ENCODE peak calls at places on chromosomes 7 and 10, in nine cellular contexts. A is esophagus muscularis mucosa; C is neural progenitor cell; X is SJSA1; B is Panc1; N is cardiac muscle cell; L is GM23248; J is A673; D is CD8-positive, alpha-beta memory T cell. I is an unnamed sample. For H3K27me3 and H3K9me3, the result is how much of the 10 kb centered on the place peaks cover.

GRCh38 chr7:102061981-102062390 is 224.7 kb upstream of the SH2B2 start:
- DNase-seq in A (no peak), C (no peak), X (peak), B (no peak), N (no peak), L (no peak), J (no peak), D (no peak), I (no peak)

GRCh38 chr10:23686722-23687121 is 247.8 kb downstream of the OTUD1 start:
- DNase-seq in A (no peak), C (no peak), X (no peak), B (no peak), N (no peak), L (no peak), J (peak), D (no peak), I (no peak)

GRCh38 chr10:97714401-97715258 is 1.1 kb downstream of the MARVELD1 start:
- DNase-seq in A (peak), C (peak), X (peak), B (no peak), N (peak), L (peak), J (peak), D (no peak), I (peak)

GRCh38 chr10:22823109-22823508 is 104.7 kb upstream of the ARMC3 start:
- DNase-seq in A (no peak), C (no peak), X (peak), B (peak), N (no peak), L (peak), J (peak), D (no peak), I (no peak)

GRCh38 chr10:84084342-84084741 is 55.0 kb upstream of the GHITM start:
- DNase-seq in A (no peak), C (no peak), X (no peak), B (no peak), N (no peak), L (peak), J (no peak), D (no peak), I (no peak)

GRCh38 chr10:132616170-132616994 is 78.8 kb downstream of the INPP5A start:
- DNase-seq in A (no peak), C (no peak), X (peak), B (no peak), N (no peak), L (no peak), J (no peak), D (peak), I (no peak)

GRCh38 chr7:148912758-148913541 is 28.9 kb upstream of the EZH2 start:
- DNase-seq in A (no peak), C (no peak), X (no peak), B (peak), N (no peak), L (no peak), J (no peak), D (no peak), I (no peak)

GRCh38 chr7:52917982-52918578 is 117.4 kb upstream of the POM121L12 start:
- DNase-seq in A (no peak), C (peak), X (no peak), B (peak), N (no peak), L (peak), J (no peak), D (no peak), I (no peak)

GRCh38 chr10:47361293-47361692 is 13.1 kb downstream of the RBP3 start:
- DNase-seq in A (no peak), C (peak), X (peak), B (no peak), N (peak), L (peak), J (peak), D (no peak), I (no peak)

GRCh38 chr7:93442478-93443224 is 131.9 kb downstream of the CALCR start:
- DNase-seq in A (no peak), C (peak), X (peak), B (peak), N (peak), L (peak), J (peak), D (peak), I (no peak)

GRCh38 chr7:32680259-32681173 is 185.2 kb downstream of the AVL9 start:
- DNase-seq in A (no peak), C (no peak), X (no peak), B (no peak), N (no peak), L (peak), J (no peak), D (no peak), I (no peak)

GRCh38 chr10:69588358-69588757 is 15.1 kb upstream of the NEUROG3 start:
- DNase-seq in A (no peak), C (no peak), X (no peak), B (no peak), N (no peak), L (no peak), J (no peak), D (no peak), I (peak)

GRCh38 chr10:107899663-107900062 is 735.2 kb upstream of the SORCS1 start:
- DNase-seq in A (no peak), C (no peak), X (no peak), B (no peak), N (no peak), L (no peak), J (no peak), D (no peak), I (no peak)

GRCh38 chr7:101168412-101169049 is 3.2 kb upstream of the VGF start:
- DNase-seq in A (no peak), C (no peak), X (no peak), B (no peak), N (no peak), L (no peak), J (no peak), D (no peak), I (no peak)

GRCh38 chr7:33882040-33882800 is 23.1 kb upstream of the BMPER start:
- DNase-seq in A (peak), C (no peak), X (no peak), B (no peak), N (no peak), L (peak), J (no peak), D (no peak), I (no peak)

GRCh38 chr7:105675873-105676484 is 94.7 kb upstream of the EFCAB10 start:
- DNase-seq in A (no peak), C (no peak), X (no peak), B (no peak), N (peak), L (no peak), J (no peak), D (peak), I (no peak)

GRCh38 chr10:96833220-96834001 is 1.3 kb downstream of the LCOR start:
- DNase-seq in A (no peak), C (peak), X (no peak), B (no peak), N (peak), L (peak), J (peak), D (no peak), I (no peak)

GRCh38 chr10:121536271-121536918 is 61.8 kb downstream of the FGFR2 start:
- DNase-seq in A (no peak), C (peak), X (no peak), B (no peak), N (no peak), L (peak), J (no peak), D (no peak), I (no peak)

GRCh38 chr7:23679898-23680416 is at the start of gene FAM221A:
- DNase-seq in A (peak), C (peak), X (peak), B (peak), N (peak), L (peak), J (peak), D (peak), I (no peak)

GRCh38 chr10:96618648-96619047 is 31.8 kb upstream of the TM9SF3 start:
- DNase-seq in A (no peak), C (no peak), X (no peak), B (no peak), N (peak), L (peak), J (peak), D (no peak), I (no peak)

GRCh38 chr10:61244261-61244775 is 208.9 kb downstream of the TMEM26 start:
- DNase-seq in A (no peak), C (peak), X (no peak), B (no peak), N (peak), L (no peak), J (no peak), D (no peak), I (no peak)

GRCh38 chr7:39609462-39610149 is 13.8 kb upstream of the RALA start:
- DNase-seq in A (no peak), C (peak), X (peak), B (no peak), N (peak), L (peak), J (no peak), D (no peak), I (no peak)

GRCh38 chr7:949021-949934 is 5.2 kb downstream of the ADAP1 start:
- DNase-seq in A (no peak), C (no peak), X (no peak), B (no peak), N (no peak), L (no peak), J (no peak), D (no peak), I (no peak)

GRCh38 chr7:112481833-112482669 is 1.3 kb downstream of the LSMEM1 start:
- DNase-seq in A (no peak), C (no peak), X (peak), B (peak), N (no peak), L (peak), J (peak), D (no peak), I (no peak)

GRCh38 chr7:31882187-31882586 is 188.0 kb downstream of the PDE1C start:
- DNase-seq in A (no peak), C (peak), X (no peak), B (no peak), N (peak), L (peak), J (peak), D (no peak), I (no peak)

GRCh38 chr10:63264852-63265617 is 131.9 kb downstream of the NRBF2 start:
- DNase-seq in A (no peak), C (peak), X (no peak), B (peak), N (peak), L (peak), J (peak), D (peak), I (no peak)

GRCh38 chr7:44678468-44679179 is 70.0 kb upstream of the ZMIZ2 start:
- DNase-seq in A (no peak), C (no peak), X (peak), B (no peak), N (no peak), L (peak), J (no peak), D (no peak), I (no peak)

GRCh38 chr10:98563811-98564210 is 117.1 kb upstream of the HPS1 start:
- DNase-seq in A (no peak), C (no peak), X (no peak), B (no peak), N (no peak), L (no peak), J (no peak), D (no peak), I (no peak)

GRCh38 chr7:108189733-108190388 is 59.7 kb upstream of the LAMB4 start:
- DNase-seq in A (no peak), C (no peak), X (no peak), B (no peak), N (no peak), L (no peak), J (no peak), D (no peak), I (no peak)

GRCh38 chr7:140214075-140214684 is 37.4 kb upstream of the KDM7A start:
- DNase-seq in A (no peak), C (no peak), X (no peak), B (no peak), N (no peak), L (peak), J (no peak), D (no peak), I (no peak)

GRCh38 chr10:86294346-86295265 is 72.0 kb downstream of the GRID1 start:
- DNase-seq in A (no peak), C (no peak), X (peak), B (no peak), N (no peak), L (no peak), J (no peak), D (no peak), I (peak)

GRCh38 chr7:78441737-78442136 is 643.2 kb downstream of the PHTF2 start:
- DNase-seq in A (no peak), C (peak), X (no peak), B (no peak), N (no peak), L (no peak), J (no peak), D (no peak), I (no peak)

GRCh38 chr7:25781704-25782103 is 370.3 kb upstream of the NFE2L3 start:
- DNase-seq in A (peak), C (no peak), X (no peak), B (no peak), N (no peak), L (no peak), J (no peak), D (no peak), I (no peak)

GRCh38 chr10:101380353-101381017 is 26.5 kb downstream of the BTRC start:
- DNase-seq in A (no peak), C (no peak), X (no peak), B (no peak), N (no peak), L (peak), J (no peak), D (no peak), I (no peak)

GRCh38 chr7:17027143-17027802 is 145.5 kb upstream of the AGR3 start:
- DNase-seq in A (no peak), C (no peak), X (no peak), B (no peak), N (no peak), L (peak), J (no peak), D (no peak), I (no peak)

GRCh38 chr7:7857143-7857583 is 111.4 kb upstream of the GLCCI1 start:
- DNase-seq in A (no peak), C (no peak), X (no peak), B (no peak), N (no peak), L (no peak), J (peak), D (no peak), I (no peak)

GRCh38 chr10:34736976-34737771 is 77.9 kb downstream of the PARD3 start:
- DNase-seq in A (peak), C (peak), X (no peak), B (no peak), N (no peak), L (no peak), J (no peak), D (no peak), I (no peak)

GRCh38 chr10:8056891-8057331 is 2.4 kb downstream of the GATA3 start:
- DNase-seq in A (no peak), C (peak), X (no peak), B (no peak), N (no peak), L (no peak), J (no peak), D (no peak), I (no peak)
- H3K27me3 ChIP-seq in A (under half), C (half or more), X (under half), B (under half), N (half or more), L (half or more), J (under half), D (under half), I (under half)

GRCh38 chr7:57415326-57415725 is 34.7 kb upstream of the ZNF716 start:
- DNase-seq in A (peak), C (no peak), X (no peak), B (no peak), N (no peak), L (no peak), J (no peak), D (no peak), I (no peak)

GRCh38 chr7:57414852-57415251 is 35.1 kb upstream of the ZNF716 start:
- DNase-seq in A (no peak), C (no peak), X (no peak), B (no peak), N (no peak), L (no peak), J (no peak), D (no peak), I (peak)

GRCh38 chr7:57412618-57413017 is 37.4 kb upstream of the ZNF716 start:
- DNase-seq in A (peak), C (no peak), X (no peak), B (no peak), N (no peak), L (no peak), J (no peak), D (no peak), I (no peak)

GRCh38 chr7:57414415-57414814 is 35.6 kb upstream of the ZNF716 start:
- DNase-seq in A (no peak), C (no peak), X (no peak), B (no peak), N (no peak), L (no peak), J (no peak), D (no peak), I (peak)

GRCh38 chr7:57413529-57414398 is 36.2 kb upstream of the ZNF716 start:
- DNase-seq in A (peak), C (no peak), X (no peak), B (no peak), N (no peak), L (no peak), J (no peak), D (no peak), I (peak)
- H3K9me3 ChIP-seq in A (under half), C (under half), X (under half), B (under half), N (under half), L (under half), J (half or more), D (under half), I (under half)

GRCh38 chr7:96996111-96996936 is 9.0 kb upstream of the DLX6 start:
- DNase-seq in A (peak), C (peak), X (no peak), B (no peak), N (no peak), L (no peak), J (peak), D (no peak), I (no peak)
- H3K27me3 ChIP-seq in A (half or more), C (half or more), X (under half), B (under half), N (half or more), L (half or more), J (under half), D (half or more), I (under half)

GRCh38 chr10:71948496-71949067 is 15.6 kb upstream of the CHST3 start:
- DNase-seq in A (no peak), C (no peak), X (no peak), B (no peak), N (no peak), L (no peak), J (no peak), D (no peak), I (no peak)
- H3K9me3 ChIP-seq in A (under half), C (under half), X (under half), B (under half), N (under half), L (under half), J (under half), D (under half), I (under half)

GRCh38 chr10:7706534-7707073 is 3.5 kb downstream of the ITIH2 start:
- DNase-seq in A (no peak), C (no peak), X (no peak), B (no peak), N (no peak), L (no peak), J (no peak), D (no peak), I (no peak)

GRCh38 chr10:7707858-7708622 is 4.9 kb downstream of the ITIH2 start:
- DNase-seq in A (no peak), C (no peak), X (no peak), B (no peak), N (no peak), L (no peak), J (no peak), D (no peak), I (no peak)

GRCh38 chr10:7708832-7709231 is 5.7 kb downstream of the ITIH2 start:
- DNase-seq in A (no peak), C (no peak), X (no peak), B (no peak), N (no peak), L (no peak), J (no peak), D (no peak), I (no peak)

GRCh38 chr10:7705341-7705740 is 2.2 kb downstream of the ITIH2 start:
- DNase-seq in A (no peak), C (no peak), X (no peak), B (no peak), N (no peak), L (no peak), J (no peak), D (no peak), I (no peak)

DNA sequence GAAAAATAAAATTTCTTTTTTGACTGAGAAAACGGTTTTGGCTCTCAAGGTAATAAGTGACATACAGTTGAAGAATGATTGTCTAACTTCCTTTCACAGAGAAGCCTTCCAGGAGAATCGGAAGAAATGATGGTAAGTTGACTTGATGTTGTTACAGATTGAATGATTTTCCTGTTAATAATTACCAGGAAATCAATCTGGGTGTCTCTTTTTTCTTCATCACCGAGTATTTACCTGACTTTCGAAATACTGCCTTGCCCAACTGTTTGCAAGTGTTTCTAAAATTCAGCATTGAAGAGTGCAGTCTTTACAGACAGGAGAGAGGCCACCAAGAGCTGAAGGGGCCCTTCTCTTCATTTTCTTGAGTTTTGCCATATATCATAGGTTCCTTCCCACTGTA is 4.0 kb downstream of the ITIH2 start:
- DNase-seq in A (no peak), C (no peak), X (no peak), B (no peak), N (no peak), L (no peak), J (no peak), D (no peak), I (no peak)
- H3K27me3 ChIP-seq in A (under half), C (under half), X (under half), B (under half), N (under half), L (under half), J (under half), D (under half), I (under half)

GRCh38 chr7:157701395-157701794 is 364.6 kb downstream of the DNAJB6 start:
- DNase-seq in A (no peak), C (no peak), X (peak), B (no peak), N (no peak), L (no peak), J (no peak), D (no peak), I (no peak)
- H3K9me3 ChIP-seq in A (under half), C (under half), X (under half), B (under half), N (under half), L (under half), J (under half), D (under half), I (under half)

DNA sequence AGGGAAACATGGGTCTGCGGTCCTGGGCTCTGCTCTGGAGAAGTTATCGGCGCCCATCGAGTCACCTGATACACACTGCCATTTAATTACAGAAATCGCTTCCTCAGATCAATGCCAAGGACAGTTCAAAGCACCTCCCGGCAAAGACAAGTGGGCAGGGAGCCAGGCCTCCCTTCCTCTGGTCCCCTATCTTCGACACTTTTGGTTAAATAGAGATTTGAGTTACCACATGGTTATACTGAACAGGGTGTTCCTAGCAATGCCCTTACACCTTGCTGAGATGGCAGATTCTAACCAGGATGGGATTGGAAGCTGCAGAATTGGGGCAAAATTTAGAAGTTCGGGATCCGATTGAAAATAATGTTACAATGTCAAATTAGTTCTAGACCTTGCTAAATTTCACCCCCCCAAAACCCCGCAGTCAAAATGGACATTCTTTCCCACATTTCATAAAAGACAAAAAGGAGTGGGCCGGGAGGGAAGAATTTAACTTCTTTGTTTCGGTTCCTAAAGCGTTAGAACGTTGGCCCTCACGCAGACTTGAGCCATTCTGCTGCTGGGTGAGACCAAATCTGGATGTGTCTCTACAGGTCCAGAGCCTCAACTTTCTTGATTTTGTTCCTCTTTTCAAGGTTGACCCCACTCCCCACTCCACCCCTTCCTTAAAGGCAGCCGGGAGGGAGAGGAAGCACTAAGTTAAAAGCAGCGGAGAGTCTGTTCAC is 2.2 kb upstream of the DLX5 start:
- DNase-seq in A (no peak), C (peak), X (no peak), B (no peak), N (no peak), L (no peak), J (no peak), D (no peak), I (no peak)
- H3K27me3 ChIP-seq in A (under half), C (half or more), X (under half), B (under half), N (half or more), L (half or more), J (under half), D (half or more), I (under half)